ENCODE peak calls at places on chromosomes 16 and 17, in ten cellular contexts. One of them, this sample, is unnamed.

GRCh38 chr16:66495440-66495839 is 54.5 kb downstream of the TK2 start:
- DNase-seq in cardiac fibroblast: no peak
- DNase-seq in MM.1S: no peak
- DNase-seq in CD8-positive, alpha-beta T cell: no peak
- DNase-seq in AG10803: no peak
- DNase-seq in Caco-2: no peak
- DNase-seq in ascending aorta: no peak
- DNase-seq in left ventricle myocardium inferior: no peak
- DNase-seq in foreskin fibroblast: no peak
- DNase-seq in A549: no peak
- DNase-seq in this sample: no peak

GRCh38 chr16:87968541-87968940 is 17.3 kb downstream of the BANP start:
- DNase-seq in cardiac fibroblast: peak; percentile 36
- DNase-seq in MM.1S: no peak
- DNase-seq in CD8-positive, alpha-beta T cell: no peak
- DNase-seq in AG10803: peak; percentile 47
- DNase-seq in Caco-2: peak; percentile 24
- DNase-seq in ascending aorta: no peak
- DNase-seq in left ventricle myocardium inferior: no peak
- DNase-seq in foreskin fibroblast: peak; percentile 72
- DNase-seq in A549: no peak
- DNase-seq in this sample: no peak

GRCh38 chr16:28291651-28292626 is at the start of gene SBK1:
- DNase-seq in cardiac fibroblast: peak; percentile 45
- DNase-seq in MM.1S: peak; percentile 86
- DNase-seq in CD8-positive, alpha-beta T cell: peak; percentile 84
- DNase-seq in AG10803: peak; percentile 19
- DNase-seq in Caco-2: peak; percentile 68
- DNase-seq in ascending aorta: no peak
- DNase-seq in left ventricle myocardium inferior: peak; percentile 63
- DNase-seq in foreskin fibroblast: peak; percentile 85
- DNase-seq in A549: peak; percentile 65
- DNase-seq in this sample: no peak

GRCh38 chr17:978110-979093 is 1.2 kb downstream of the NXN start:
- DNase-seq in cardiac fibroblast: peak; percentile 34
- DNase-seq in MM.1S: no peak
- DNase-seq in CD8-positive, alpha-beta T cell: no peak
- DNase-seq in AG10803: peak; percentile 42
- DNase-seq in Caco-2: no peak
- DNase-seq in ascending aorta: no peak
- DNase-seq in left ventricle myocardium inferior: peak; percentile 55
- DNase-seq in foreskin fibroblast: peak; percentile 74
- DNase-seq in A549: no peak
- DNase-seq in this sample: no peak

GRCh38 chr16:27468941-27469531 is 67.1 kb downstream of the IL21R start:
- DNase-seq in cardiac fibroblast: no peak
- DNase-seq in MM.1S: no peak
- DNase-seq in CD8-positive, alpha-beta T cell: no peak
- DNase-seq in AG10803: no peak
- DNase-seq in Caco-2: no peak
- DNase-seq in ascending aorta: no peak
- DNase-seq in left ventricle myocardium inferior: no peak
- DNase-seq in foreskin fibroblast: no peak
- DNase-seq in A549: no peak
- DNase-seq in this sample: no peak

GRCh38 chr17:298791-299450 is 53.7 kb downstream of the RPH3AL start:
- DNase-seq in cardiac fibroblast: peak; percentile 63
- DNase-seq in MM.1S: no peak
- DNase-seq in CD8-positive, alpha-beta T cell: no peak
- DNase-seq in AG10803: no peak
- DNase-seq in Caco-2: no peak
- DNase-seq in ascending aorta: no peak
- DNase-seq in left ventricle myocardium inferior: peak; percentile 75
- DNase-seq in foreskin fibroblast: no peak
- DNase-seq in A549: no peak
- DNase-seq in this sample: no peak

GRCh38 chr16:69307091-69307490 is 4.1 kb upstream of the VPS4A start:
- DNase-seq in cardiac fibroblast: no peak
- DNase-seq in MM.1S: no peak
- DNase-seq in CD8-positive, alpha-beta T cell: no peak
- DNase-seq in AG10803: no peak
- DNase-seq in Caco-2: no peak
- DNase-seq in ascending aorta: no peak
- DNase-seq in left ventricle myocardium inferior: no peak
- DNase-seq in foreskin fibroblast: no peak
- DNase-seq in A549: no peak
- DNase-seq in this sample: no peak

GRCh38 chr17:48427598-48427997 is 2.4 kb downstream of the SKAP1 start:
- DNase-seq in cardiac fibroblast: no peak
- DNase-seq in MM.1S: peak; percentile 41
- DNase-seq in CD8-positive, alpha-beta T cell: no peak
- DNase-seq in AG10803: no peak
- DNase-seq in Caco-2: no peak
- DNase-seq in ascending aorta: no peak
- DNase-seq in left ventricle myocardium inferior: no peak
- DNase-seq in foreskin fibroblast: no peak
- DNase-seq in A549: no peak
- DNase-seq in this sample: no peak

GRCh38 chr17:1709971-1710806 is at the start of gene TLCD2:
- DNase-seq in cardiac fibroblast: peak; percentile 77
- DNase-seq in MM.1S: no peak
- DNase-seq in CD8-positive, alpha-beta T cell: no peak
- DNase-seq in AG10803: peak; percentile 77
- DNase-seq in Caco-2: peak; percentile 94
- DNase-seq in ascending aorta: no peak
- DNase-seq in left ventricle myocardium inferior: peak; percentile 80
- DNase-seq in foreskin fibroblast: peak; percentile 90
- DNase-seq in A549: peak; percentile 71
- DNase-seq in this sample: peak; percentile 18

GRCh38 chr16:84585886-84586285 is 32.0 kb downstream of the COTL1 start:
- DNase-seq in cardiac fibroblast: no peak
- DNase-seq in MM.1S: peak; percentile 31
- DNase-seq in CD8-positive, alpha-beta T cell: no peak
- DNase-seq in AG10803: no peak
- DNase-seq in Caco-2: no peak
- DNase-seq in ascending aorta: no peak
- DNase-seq in left ventricle myocardium inferior: no peak
- DNase-seq in foreskin fibroblast: peak; percentile 18
- DNase-seq in A549: peak; percentile 48
- DNase-seq in this sample: no peak

GRCh38 chr16:4175849-4176248 is 59.6 kb upstream of the ADCY9 start:
- DNase-seq in cardiac fibroblast: no peak
- DNase-seq in MM.1S: no peak
- DNase-seq in CD8-positive, alpha-beta T cell: no peak
- DNase-seq in AG10803: peak; percentile 13
- DNase-seq in Caco-2: no peak
- DNase-seq in ascending aorta: no peak
- DNase-seq in left ventricle myocardium inferior: no peak
- DNase-seq in foreskin fibroblast: peak; percentile 29
- DNase-seq in A549: no peak
- DNase-seq in this sample: no peak

GRCh38 chr17:73795730-73796129 is 151.5 kb upstream of the SDK2 start:
- DNase-seq in cardiac fibroblast: no peak
- DNase-seq in MM.1S: no peak
- DNase-seq in CD8-positive, alpha-beta T cell: no peak
- DNase-seq in AG10803: no peak
- DNase-seq in Caco-2: peak; percentile 70
- DNase-seq in ascending aorta: no peak
- DNase-seq in left ventricle myocardium inferior: no peak
- DNase-seq in foreskin fibroblast: no peak
- DNase-seq in A549: no peak
- DNase-seq in this sample: no peak
- TF ChIP-seq CTCF in cardiac fibroblast: no peak
- TF ChIP-seq CTCF in MM.1S: no peak
- TF ChIP-seq CTCF in CD8-positive, alpha-beta T cell: no peak
- TF ChIP-seq CTCF in AG10803: no peak
- TF ChIP-seq CTCF in Caco-2: no peak
- TF ChIP-seq CTCF in ascending aorta: no peak
- TF ChIP-seq CTCF in left ventricle myocardium inferior: no peak
- TF ChIP-seq CTCF in foreskin fibroblast: no peak
- TF ChIP-seq CTCF in A549: no peak
- TF ChIP-seq CTCF in this sample: no peak

GRCh38 chr17:11564483-11565380 is 33.5 kb upstream of the DNAH9 start:
- DNase-seq in cardiac fibroblast: no peak
- DNase-seq in MM.1S: no peak
- DNase-seq in CD8-positive, alpha-beta T cell: no peak
- DNase-seq in AG10803: no peak
- DNase-seq in Caco-2: no peak
- DNase-seq in ascending aorta: no peak
- DNase-seq in left ventricle myocardium inferior: no peak
- DNase-seq in foreskin fibroblast: no peak
- DNase-seq in A549: no peak
- DNase-seq in this sample: no peak
- H3K4me3 ChIP-seq in cardiac fibroblast: no peak overlapping the region
- H3K4me3 ChIP-seq in MM.1S: no peak overlapping the region
- H3K4me3 ChIP-seq in CD8-positive, alpha-beta T cell: no peak overlapping the region
- H3K4me3 ChIP-seq in AG10803: no peak overlapping the region
- H3K4me3 ChIP-seq in Caco-2: no peak overlapping the region
- H3K4me3 ChIP-seq in ascending aorta: no peak overlapping the region
- H3K4me3 ChIP-seq in left ventricle myocardium inferior: no peak overlapping the region
- H3K4me3 ChIP-seq in foreskin fibroblast: no peak overlapping the region
- H3K4me3 ChIP-seq in A549: no peak overlapping the region
- H3K4me3 ChIP-seq in this sample: no peak overlapping the region

GRCh38 chr16:89244754-89245153 is 27.3 kb downstream of the ZNF778 start:
- DNase-seq in cardiac fibroblast: no peak
- DNase-seq in MM.1S: no peak
- DNase-seq in CD8-positive, alpha-beta T cell: no peak
- DNase-seq in AG10803: no peak
- DNase-seq in Caco-2: no peak
- DNase-seq in ascending aorta: no peak
- DNase-seq in left ventricle myocardium inferior: no peak
- DNase-seq in foreskin fibroblast: no peak
- DNase-seq in A549: no peak
- DNase-seq in this sample: no peak

GRCh38 chr16:89243664-89244063 is 26.2 kb downstream of the ZNF778 start:
- DNase-seq in cardiac fibroblast: no peak
- DNase-seq in MM.1S: no peak
- DNase-seq in CD8-positive, alpha-beta T cell: no peak
- DNase-seq in AG10803: no peak
- DNase-seq in Caco-2: no peak
- DNase-seq in ascending aorta: no peak
- DNase-seq in left ventricle myocardium inferior: no peak
- DNase-seq in foreskin fibroblast: no peak
- DNase-seq in A549: no peak
- DNase-seq in this sample: no peak

GRCh38 chr16:89248196-89249005 is 30.9 kb downstream of the ZNF778 start:
- DNase-seq in cardiac fibroblast: no peak
- DNase-seq in MM.1S: no peak
- DNase-seq in CD8-positive, alpha-beta T cell: no peak
- DNase-seq in AG10803: no peak
- DNase-seq in Caco-2: no peak
- DNase-seq in ascending aorta: no peak
- DNase-seq in left ventricle myocardium inferior: no peak
- DNase-seq in foreskin fibroblast: no peak
- DNase-seq in A549: no peak
- DNase-seq in this sample: no peak

GRCh38 chr16:89246383-89246902 is 28.9 kb downstream of the ZNF778 start:
- DNase-seq in cardiac fibroblast: no peak
- DNase-seq in MM.1S: no peak
- DNase-seq in CD8-positive, alpha-beta T cell: no peak
- DNase-seq in AG10803: no peak
- DNase-seq in Caco-2: no peak
- DNase-seq in ascending aorta: no peak
- DNase-seq in left ventricle myocardium inferior: no peak
- DNase-seq in foreskin fibroblast: no peak
- DNase-seq in A549: no peak
- DNase-seq in this sample: no peak

DNA sequence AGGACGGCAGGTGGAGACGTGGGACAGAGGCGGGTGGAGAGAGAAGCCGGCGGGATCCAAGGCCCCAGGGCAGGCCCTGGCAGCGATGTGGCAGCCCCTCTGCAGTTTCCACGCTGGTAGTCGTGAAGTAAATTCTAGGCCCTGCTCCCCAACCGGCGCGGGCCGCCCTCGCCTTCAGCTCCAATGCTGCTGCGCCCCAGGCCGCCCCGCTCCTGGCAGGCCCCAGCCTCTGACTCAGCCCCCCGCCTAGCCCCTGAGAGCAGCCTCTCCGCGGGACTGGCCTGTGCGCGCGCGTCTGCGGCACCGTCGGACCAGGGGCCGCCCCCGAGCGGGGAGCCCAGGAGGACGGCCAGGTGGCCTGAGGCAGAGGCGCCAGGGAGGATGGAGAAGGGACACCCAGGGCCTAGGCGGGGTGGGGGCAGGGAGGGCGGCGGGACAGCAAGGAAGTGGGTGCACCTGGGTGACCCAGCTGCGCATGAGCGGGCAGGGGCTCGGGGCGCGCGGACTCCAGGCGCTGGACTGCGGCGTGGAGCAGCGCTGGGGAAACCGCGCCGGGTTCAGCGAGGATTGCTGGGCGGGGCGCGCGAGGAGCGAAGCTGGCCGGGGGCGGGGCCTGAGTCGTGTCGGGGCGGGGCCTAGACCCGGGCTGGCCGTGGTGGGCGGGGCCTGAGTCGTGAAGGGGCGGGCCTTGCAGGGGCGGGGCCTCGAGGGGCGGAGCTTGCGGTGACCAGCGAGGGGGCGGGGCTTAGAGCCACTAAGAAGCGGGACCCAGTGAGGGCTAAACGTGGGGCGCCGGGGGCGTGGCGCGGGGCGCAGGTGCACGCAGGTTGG is 29.6 kb downstream of the ZNF778 start:
- DNase-seq in cardiac fibroblast: peak; percentile 89
- DNase-seq in MM.1S: no peak
- DNase-seq in CD8-positive, alpha-beta T cell: peak; percentile 97
- DNase-seq in AG10803: peak; percentile 68
- DNase-seq in Caco-2: peak; percentile 94
- DNase-seq in ascending aorta: no peak
- DNase-seq in left ventricle myocardium inferior: peak; percentile 85
- DNase-seq in foreskin fibroblast: peak; percentile 92
- DNase-seq in A549: peak; percentile 91
- DNase-seq in this sample: no peak
- TF ChIP-seq CTCF in cardiac fibroblast: no peak
- TF ChIP-seq CTCF in MM.1S: no peak
- TF ChIP-seq CTCF in CD8-positive, alpha-beta T cell: no peak
- TF ChIP-seq CTCF in AG10803: no peak
- TF ChIP-seq CTCF in Caco-2: no peak
- TF ChIP-seq CTCF in ascending aorta: no peak
- TF ChIP-seq CTCF in left ventricle myocardium inferior: no peak
- TF ChIP-seq CTCF in foreskin fibroblast: no peak
- TF ChIP-seq CTCF in A549: no peak
- TF ChIP-seq CTCF in this sample: peak; percentile 19

GRCh38 chr16:11583889-11584565 is 2.7 kb downstream of the LITAF start:
- DNase-seq in cardiac fibroblast: no peak
- DNase-seq in MM.1S: peak; percentile 28
- DNase-seq in CD8-positive, alpha-beta T cell: no peak
- DNase-seq in AG10803: no peak
- DNase-seq in Caco-2: no peak
- DNase-seq in ascending aorta: no peak
- DNase-seq in left ventricle myocardium inferior: peak; percentile 9
- DNase-seq in foreskin fibroblast: no peak
- DNase-seq in A549: peak; percentile 69
- DNase-seq in this sample: no peak
- H3K4me3 ChIP-seq in cardiac fibroblast: peak overlapping the region; percentile 18
- H3K4me3 ChIP-seq in MM.1S: peak overlapping the region; percentile 82
- H3K4me3 ChIP-seq in CD8-positive, alpha-beta T cell: peak overlapping the region; percentile 71
- H3K4me3 ChIP-seq in AG10803: no peak overlapping the region
- H3K4me3 ChIP-seq in Caco-2: no peak overlapping the region
- H3K4me3 ChIP-seq in ascending aorta: peak overlapping the region; percentile 98
- H3K4me3 ChIP-seq in left ventricle myocardium inferior: peak overlapping the region; percentile 73
- H3K4me3 ChIP-seq in foreskin fibroblast: peak overlapping the region; percentile 90
- H3K4me3 ChIP-seq in A549: peak overlapping the region; percentile 93
- H3K4me3 ChIP-seq in this sample: no peak overlapping the region